ENCODE peak calls at places on chromosomes 13 and 19, in six cellular contexts. One of them, this sample, is unnamed.

GRCh38 chr19:871446-872265 is 12.2 kb downstream of the CFD start:
- DNase-seq in HT1080: no peak
- DNase-seq in naive B cell: no peak
- DNase-seq in astrocyte of the spinal cord: no peak
- DNase-seq in progenitor cell of endocrine pancreas: no peak
- DNase-seq in MCF 10A: peak
- DNase-seq in this sample: peak

GRCh38 chr13:73984949-73985691 is 149.1 kb downstream of the KLF12 start:
- DNase-seq in HT1080: no peak
- DNase-seq in naive B cell: no peak
- DNase-seq in astrocyte of the spinal cord: no peak
- DNase-seq in progenitor cell of endocrine pancreas: no peak
- DNase-seq in MCF 10A: no peak
- DNase-seq in this sample: no peak

GRCh38 chr13:44936246-44936645 is 53.0 kb downstream of the NUFIP1 start:
- DNase-seq in HT1080: no peak
- DNase-seq in naive B cell: no peak
- DNase-seq in astrocyte of the spinal cord: no peak
- DNase-seq in progenitor cell of endocrine pancreas: no peak
- DNase-seq in MCF 10A: no peak
- DNase-seq in this sample: no peak

GRCh38 chr19:52637718-52638585 is at the start of gene ZNF83:
- DNase-seq in HT1080: peak
- DNase-seq in naive B cell: peak
- DNase-seq in astrocyte of the spinal cord: peak
- DNase-seq in progenitor cell of endocrine pancreas: peak
- DNase-seq in MCF 10A: peak
- DNase-seq in this sample: peak

GRCh38 chr19:36973021-36973843 is 57.1 kb downstream of the ZNF568 start:
- DNase-seq in HT1080: peak
- DNase-seq in naive B cell: peak
- DNase-seq in astrocyte of the spinal cord: peak
- DNase-seq in progenitor cell of endocrine pancreas: no peak
- DNase-seq in MCF 10A: no peak
- DNase-seq in this sample: peak

GRCh38 chr13:108895220-108895704 is 265.9 kb downstream of the MYO16 start:
- DNase-seq in HT1080: peak
- DNase-seq in naive B cell: no peak
- DNase-seq in astrocyte of the spinal cord: peak
- DNase-seq in progenitor cell of endocrine pancreas: no peak
- DNase-seq in MCF 10A: peak
- DNase-seq in this sample: peak

GRCh38 chr13:44713793-44714469 is 137.8 kb upstream of the TSC22D1 start:
- DNase-seq in HT1080: peak
- DNase-seq in naive B cell: no peak
- DNase-seq in astrocyte of the spinal cord: peak
- DNase-seq in progenitor cell of endocrine pancreas: no peak
- DNase-seq in MCF 10A: peak
- DNase-seq in this sample: peak

GRCh38 chr19:42290523-42291436 is 11.2 kb upstream of the PRR19 start:
- DNase-seq in HT1080: peak
- DNase-seq in naive B cell: peak
- DNase-seq in astrocyte of the spinal cord: no peak
- DNase-seq in progenitor cell of endocrine pancreas: peak
- DNase-seq in MCF 10A: peak
- DNase-seq in this sample: peak

GRCh38 chr19:1467512-1468273 is 11.3 kb downstream of the C19orf25 start:
- DNase-seq in HT1080: no peak
- DNase-seq in naive B cell: no peak
- DNase-seq in astrocyte of the spinal cord: no peak
- DNase-seq in progenitor cell of endocrine pancreas: no peak
- DNase-seq in MCF 10A: no peak
- DNase-seq in this sample: no peak

GRCh38 chr13:94811753-94812152 is 99.4 kb upstream of the SOX21 start:
- DNase-seq in HT1080: no peak
- DNase-seq in naive B cell: no peak
- DNase-seq in astrocyte of the spinal cord: no peak
- DNase-seq in progenitor cell of endocrine pancreas: no peak
- DNase-seq in MCF 10A: no peak
- DNase-seq in this sample: no peak

GRCh38 chr19:29660835-29661234 is 4.4 kb upstream of the PLEKHF1 start:
- DNase-seq in HT1080: no peak
- DNase-seq in naive B cell: no peak
- DNase-seq in astrocyte of the spinal cord: no peak
- DNase-seq in progenitor cell of endocrine pancreas: no peak
- DNase-seq in MCF 10A: no peak
- DNase-seq in this sample: peak

GRCh38 chr19:47633516-47633915 is 24.6 kb downstream of the BICRA start:
- DNase-seq in HT1080: no peak
- DNase-seq in naive B cell: no peak
- DNase-seq in astrocyte of the spinal cord: no peak
- DNase-seq in progenitor cell of endocrine pancreas: no peak
- DNase-seq in MCF 10A: peak
- DNase-seq in this sample: no peak

GRCh38 chr13:27270594-27271520 is at the start of gene RASL11A:
- DNase-seq in HT1080: peak
- DNase-seq in naive B cell: peak
- DNase-seq in astrocyte of the spinal cord: peak
- DNase-seq in progenitor cell of endocrine pancreas: peak
- DNase-seq in MCF 10A: peak
- DNase-seq in this sample: peak

GRCh38 chr19:28578786-28579505 is 634.0 kb downstream of the UQCRFS1 start:
- DNase-seq in HT1080: no peak
- DNase-seq in naive B cell: no peak
- DNase-seq in astrocyte of the spinal cord: no peak
- DNase-seq in progenitor cell of endocrine pancreas: no peak
- DNase-seq in MCF 10A: no peak
- DNase-seq in this sample: no peak

GRCh38 chr19:40231544-40232424 is 5.3 kb upstream of the CCNP start:
- DNase-seq in HT1080: no peak
- DNase-seq in naive B cell: no peak
- DNase-seq in astrocyte of the spinal cord: no peak
- DNase-seq in progenitor cell of endocrine pancreas: no peak
- DNase-seq in MCF 10A: no peak
- DNase-seq in this sample: peak